ENCODE peak calls at places on chromosomes 2 and 18, in five cellular contexts. One of them, this sample, is unnamed.
A peak's percentile ranks its signal among the peaks of the same experiment; 100 is the strongest.

GRCh38 chr18:5603153-5603552 is 59.4 kb upstream of the EPB41L3 start:
- DNase-seq in choroid plexus epithelial cell: no peak
- DNase-seq in ovary: no peak
- DNase-seq in HL-60: no peak
- DNase-seq in AG09309: no peak
- DNase-seq in this sample: no peak

GRCh38 chr2:111111101-111111755 is 9.5 kb upstream of the BCL2L11 start:
- DNase-seq in choroid plexus epithelial cell: no peak
- DNase-seq in ovary: no peak
- DNase-seq in HL-60: no peak
- DNase-seq in AG09309: no peak
- DNase-seq in this sample: no peak

GRCh38 chr2:20771296-20771695 is 51.6 kb downstream of the LDAH start:
- DNase-seq in choroid plexus epithelial cell: no peak
- DNase-seq in ovary: no peak
- DNase-seq in HL-60: no peak
- DNase-seq in AG09309: no peak
- DNase-seq in this sample: no peak

GRCh38 chr2:241910604-241911520 is 41.3 kb downstream of the RTP5 start:
- DNase-seq in choroid plexus epithelial cell: no peak
- DNase-seq in ovary: no peak
- DNase-seq in HL-60: no peak
- DNase-seq in AG09309: no peak
- DNase-seq in this sample: no peak

GRCh38 chr18:41025666-41026065 is 929.4 kb upstream of the PIK3C3 start:
- DNase-seq in choroid plexus epithelial cell: no peak
- DNase-seq in ovary: no peak
- DNase-seq in HL-60: no peak
- DNase-seq in AG09309: no peak
- DNase-seq in this sample: no peak

GRCh38 chr2:18976112-18976961 is 382.1 kb downstream of the OSR1 start:
- DNase-seq in choroid plexus epithelial cell: peak; percentile 93
- DNase-seq in ovary: no peak
- DNase-seq in HL-60: no peak
- DNase-seq in AG09309: peak; percentile 86
- DNase-seq in this sample: peak; percentile 5

GRCh38 chr2:26100384-26100783 is 66.5 kb downstream of the RAB10 start:
- DNase-seq in choroid plexus epithelial cell: no peak
- DNase-seq in ovary: no peak
- DNase-seq in HL-60: no peak
- DNase-seq in AG09309: no peak
- DNase-seq in this sample: no peak

GRCh38 chr2:232931636-232932035 is 61.6 kb downstream of the SNORC start:
- DNase-seq in choroid plexus epithelial cell: no peak
- DNase-seq in ovary: no peak
- DNase-seq in HL-60: no peak
- DNase-seq in AG09309: no peak
- DNase-seq in this sample: no peak

GRCh38 chr18:23982154-23983071 is 32.1 kb upstream of the TTC39C start:
- DNase-seq in choroid plexus epithelial cell: peak; percentile 54
- DNase-seq in ovary: peak; percentile 75
- DNase-seq in HL-60: no peak
- DNase-seq in AG09309: peak; percentile 38
- DNase-seq in this sample: no peak

GRCh38 chr2:39487398-39488250 is 50.5 kb upstream of the MAP4K3 start:
- DNase-seq in choroid plexus epithelial cell: peak; percentile 67
- DNase-seq in ovary: no peak
- DNase-seq in HL-60: no peak
- DNase-seq in AG09309: no peak
- DNase-seq in this sample: no peak

GRCh38 chr2:204019572-204020501 is 83.3 kb downstream of the ICOS start:
- DNase-seq in choroid plexus epithelial cell: peak; percentile 20
- DNase-seq in ovary: no peak
- DNase-seq in HL-60: no peak
- DNase-seq in AG09309: no peak
- DNase-seq in this sample: no peak

GRCh38 chr2:178846458-178846802 is 39.2 kb upstream of the TTN start:
- DNase-seq in choroid plexus epithelial cell: peak; percentile 71
- DNase-seq in ovary: no peak
- DNase-seq in HL-60: no peak
- DNase-seq in AG09309: no peak
- DNase-seq in this sample: no peak

GRCh38 chr18:66210875-66211274 is 393.0 kb downstream of the CDH19 start:
- DNase-seq in choroid plexus epithelial cell: no peak
- DNase-seq in ovary: no peak
- DNase-seq in HL-60: no peak
- DNase-seq in AG09309: no peak
- DNase-seq in this sample: no peak

GRCh38 chr2:121128741-121129659 is 156.0 kb downstream of the TFCP2L1 start:
- DNase-seq in choroid plexus epithelial cell: peak; percentile 51
- DNase-seq in ovary: no peak
- DNase-seq in HL-60: peak; percentile 28
- DNase-seq in AG09309: no peak
- DNase-seq in this sample: no peak

GRCh38 chr2:207683438-207683837 is 28.0 kb upstream of the CCNYL1 start:
- DNase-seq in choroid plexus epithelial cell: no peak
- DNase-seq in ovary: no peak
- DNase-seq in HL-60: no peak
- DNase-seq in AG09309: peak; percentile 2
- DNase-seq in this sample: no peak

GRCh38 chr2:229220254-229220653 is 50.8 kb downstream of the PID1 start:
- DNase-seq in choroid plexus epithelial cell: no peak
- DNase-seq in ovary: no peak
- DNase-seq in HL-60: no peak
- DNase-seq in AG09309: no peak
- DNase-seq in this sample: no peak

GRCh38 chr2:19900536-19901200 is 1.1 kb downstream of the TTC32 start:
- DNase-seq in choroid plexus epithelial cell: peak; percentile 36
- DNase-seq in ovary: no peak
- DNase-seq in HL-60: no peak
- DNase-seq in AG09309: no peak
- DNase-seq in this sample: no peak

GRCh38 chr18:9021458-9021857 is 81.0 kb upstream of the NDUFV2 start:
- DNase-seq in choroid plexus epithelial cell: no peak
- DNase-seq in ovary: no peak
- DNase-seq in HL-60: no peak
- DNase-seq in AG09309: no peak
- DNase-seq in this sample: no peak

GRCh38 chr2:171347591-171348032 is 86.2 kb downstream of the METTL8 start:
- DNase-seq in choroid plexus epithelial cell: peak; percentile 93
- DNase-seq in ovary: no peak
- DNase-seq in HL-60: no peak
- DNase-seq in AG09309: peak; percentile 91
- DNase-seq in this sample: no peak

GRCh38 chr2:220215785-220216184 is 588.4 kb downstream of the SLC4A3 start:
- DNase-seq in choroid plexus epithelial cell: no peak
- DNase-seq in ovary: no peak
- DNase-seq in HL-60: no peak
- DNase-seq in AG09309: no peak
- DNase-seq in this sample: no peak

GRCh38 chr2:109289011-109289410 is 160.0 kb downstream of the SH3RF3 start:
- DNase-seq in choroid plexus epithelial cell: no peak
- DNase-seq in ovary: no peak
- DNase-seq in HL-60: no peak
- DNase-seq in AG09309: no peak
- DNase-seq in this sample: no peak

GRCh38 chr2:61633250-61633649 is 95.1 kb upstream of the XPO1 start:
- DNase-seq in choroid plexus epithelial cell: no peak
- DNase-seq in ovary: no peak
- DNase-seq in HL-60: no peak
- DNase-seq in AG09309: no peak
- DNase-seq in this sample: no peak

GRCh38 chr18:79911009-79911870 is 40.2 kb downstream of the SLC66A2 start:
- DNase-seq in choroid plexus epithelial cell: no peak
- DNase-seq in ovary: no peak
- DNase-seq in HL-60: no peak
- DNase-seq in AG09309: no peak
- DNase-seq in this sample: no peak

DNA sequence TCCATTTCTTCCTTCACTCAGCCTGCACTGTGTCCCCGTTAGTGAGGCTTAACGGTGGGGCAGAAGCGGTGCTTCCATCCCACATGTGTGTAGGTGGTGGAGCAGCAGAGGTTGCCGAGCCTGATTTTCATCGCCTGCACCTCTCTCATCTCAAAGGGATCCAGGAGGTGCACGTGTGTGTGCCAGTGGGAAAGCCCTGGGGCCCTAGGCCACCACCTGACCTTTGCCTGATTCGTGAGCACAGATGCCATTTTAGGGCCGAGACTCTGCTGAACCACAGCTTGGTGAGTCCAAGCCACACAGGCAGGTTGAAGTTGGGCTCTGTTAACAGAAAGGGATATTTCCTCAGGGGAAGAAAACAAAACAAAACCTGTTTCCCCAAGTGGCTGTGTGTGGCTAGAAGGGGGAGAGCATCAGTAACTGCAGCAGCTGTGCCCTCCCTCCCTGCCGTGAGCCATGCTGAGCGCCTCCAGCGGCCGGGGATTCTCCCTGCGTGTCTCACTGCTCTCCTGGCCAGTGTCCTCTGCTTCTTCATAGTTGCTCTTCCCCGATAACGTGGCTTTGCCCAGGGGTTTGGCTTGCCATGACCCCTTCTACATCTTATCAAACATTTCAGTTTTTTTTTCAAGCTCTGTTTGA is 81.5 kb downstream of the MAPRE2 start:
- DNase-seq in choroid plexus epithelial cell: peak; percentile 32
- DNase-seq in ovary: no peak
- DNase-seq in HL-60: no peak
- DNase-seq in AG09309: no peak
- DNase-seq in this sample: peak; percentile 36
- TF ChIP-seq CTCF in choroid plexus epithelial cell: peak; percentile 52
- TF ChIP-seq CTCF in ovary: no peak
- TF ChIP-seq CTCF in HL-60: no peak
- TF ChIP-seq CTCF in AG09309: no peak
- TF ChIP-seq CTCF in this sample: peak; percentile 4

GRCh38 chr18:11150271-11150615 is 874 bp upstream of the PIEZO2 start:
- DNase-seq in choroid plexus epithelial cell: no peak
- DNase-seq in ovary: no peak
- DNase-seq in HL-60: no peak
- DNase-seq in AG09309: no peak
- DNase-seq in this sample: no peak

GRCh38 chr18:11153096-11153495 is 3.7 kb upstream of the PIEZO2 start:
- DNase-seq in choroid plexus epithelial cell: no peak
- DNase-seq in ovary: no peak
- DNase-seq in HL-60: no peak
- DNase-seq in AG09309: no peak
- DNase-seq in this sample: no peak

GRCh38 chr18:11154983-11155759 is 5.8 kb upstream of the PIEZO2 start:
- DNase-seq in choroid plexus epithelial cell: no peak
- DNase-seq in ovary: no peak
- DNase-seq in HL-60: no peak
- DNase-seq in AG09309: peak; percentile 57
- DNase-seq in this sample: no peak

GRCh38 chr18:11156977-11157376 is 7.6 kb upstream of the PIEZO2 start:
- DNase-seq in choroid plexus epithelial cell: no peak
- DNase-seq in ovary: no peak
- DNase-seq in HL-60: no peak
- DNase-seq in AG09309: no peak
- DNase-seq in this sample: no peak

GRCh38 chr18:11154369-11154982 is 5.1 kb upstream of the PIEZO2 start:
- DNase-seq in choroid plexus epithelial cell: peak; percentile 78
- DNase-seq in ovary: no peak
- DNase-seq in HL-60: no peak
- DNase-seq in AG09309: peak; percentile 48
- DNase-seq in this sample: peak; percentile 62
- TF ChIP-seq CTCF in choroid plexus epithelial cell: peak; percentile 58
- TF ChIP-seq CTCF in ovary: no peak
- TF ChIP-seq CTCF in HL-60: peak; percentile 8
- TF ChIP-seq CTCF in AG09309: peak; percentile 59
- TF ChIP-seq CTCF in this sample: no peak

DNA sequence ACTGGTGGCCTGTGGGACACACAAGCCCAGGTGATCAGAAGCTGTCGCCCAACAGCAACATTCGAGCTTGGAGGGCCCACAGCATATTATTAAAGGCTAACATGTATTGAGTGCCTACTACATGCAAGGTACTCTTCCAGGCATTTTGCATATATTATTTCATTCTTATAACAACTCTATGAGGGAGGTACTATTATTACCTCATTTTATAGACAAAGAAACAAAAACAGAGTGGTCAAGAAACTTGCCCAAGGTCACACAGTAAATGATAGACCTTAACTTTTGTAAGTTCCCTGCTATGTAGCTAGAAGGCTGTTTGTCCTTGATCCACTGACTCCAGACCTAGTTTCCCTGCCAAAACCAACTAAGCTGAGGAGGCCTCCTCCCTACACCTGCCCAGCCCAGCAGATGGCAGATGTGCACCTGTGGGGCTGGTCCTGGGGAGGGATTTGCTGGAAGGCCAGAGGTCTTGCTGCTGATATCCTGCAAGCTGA is 35.7 kb downstream of the KANSL3 start:
- DNase-seq in choroid plexus epithelial cell: no peak
- DNase-seq in ovary: no peak
- DNase-seq in HL-60: no peak
- DNase-seq in AG09309: no peak
- DNase-seq in this sample: no peak
- TF ChIP-seq CTCF in choroid plexus epithelial cell: peak; percentile 7
- TF ChIP-seq CTCF in ovary: no peak
- TF ChIP-seq CTCF in HL-60: no peak
- TF ChIP-seq CTCF in AG09309: no peak
- TF ChIP-seq CTCF in this sample: no peak

DNA sequence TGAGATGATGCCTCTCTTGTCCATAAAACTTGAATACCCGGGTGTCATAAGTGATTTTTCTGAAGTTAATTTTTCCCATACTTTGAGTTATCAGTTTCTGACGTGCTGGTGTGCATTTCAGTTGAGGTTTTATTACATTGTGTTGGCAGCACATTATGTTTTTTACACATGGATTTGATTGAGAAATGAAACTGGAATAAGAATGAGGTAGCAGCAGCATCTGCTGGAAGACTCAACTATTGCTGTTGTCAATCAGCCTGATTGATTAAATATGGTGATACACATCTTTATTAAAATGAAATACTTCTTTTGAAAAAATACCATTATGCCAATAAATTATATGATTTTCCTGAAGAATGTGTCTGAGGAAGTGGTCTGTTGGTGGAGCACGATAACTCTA is 60.5 kb downstream of the INSIG2 start:
- DNase-seq in choroid plexus epithelial cell: peak; percentile 4
- DNase-seq in ovary: no peak
- DNase-seq in HL-60: no peak
- DNase-seq in AG09309: peak; percentile 29
- DNase-seq in this sample: no peak
- TF ChIP-seq CTCF in choroid plexus epithelial cell: no peak
- TF ChIP-seq CTCF in ovary: no peak
- TF ChIP-seq CTCF in HL-60: no peak
- TF ChIP-seq CTCF in AG09309: peak; percentile 45
- TF ChIP-seq CTCF in this sample: no peak

DNA sequence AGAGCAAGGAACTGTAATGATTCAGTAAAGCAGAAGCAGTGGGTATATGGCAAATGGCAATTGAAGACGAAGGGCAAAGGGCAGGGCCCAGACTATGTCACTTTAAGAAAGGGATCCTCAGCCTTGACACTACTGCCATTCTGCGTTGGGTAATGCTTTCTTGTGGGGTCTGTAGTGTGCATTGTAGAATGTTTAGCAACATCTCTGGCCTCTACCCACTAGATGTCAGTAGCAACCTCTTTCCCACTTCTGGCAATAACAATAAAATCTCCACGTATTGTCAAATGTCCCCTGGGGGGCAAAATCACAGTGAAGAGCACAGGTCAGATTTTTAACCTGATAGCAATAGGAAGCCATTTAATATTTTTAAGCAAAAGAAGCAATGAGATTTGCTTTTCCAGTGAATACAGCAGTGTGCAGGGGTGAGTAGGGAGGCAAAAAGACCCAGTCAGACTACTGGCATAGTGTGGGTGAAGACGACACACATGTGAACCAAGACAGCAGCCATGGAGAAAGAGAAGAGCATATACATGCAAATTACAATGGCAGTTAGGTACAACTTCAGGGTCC is 209.5 kb downstream of the DYM start:
- DNase-seq in choroid plexus epithelial cell: peak; percentile 63
- DNase-seq in ovary: no peak
- DNase-seq in HL-60: no peak
- DNase-seq in AG09309: no peak
- DNase-seq in this sample: no peak
- TF ChIP-seq CTCF in choroid plexus epithelial cell: peak; percentile 74
- TF ChIP-seq CTCF in ovary: no peak
- TF ChIP-seq CTCF in HL-60: no peak
- TF ChIP-seq CTCF in AG09309: peak; percentile 64
- TF ChIP-seq CTCF in this sample: peak; percentile 25

This sample was measured in GM20000.